ENCODE peak calls at places on chromosomes 6 and 20, in seven cellular contexts. S, I, L, Q, F, R and G are unnamed samples.

GRCh38 chr6:90286884-90287488 is 9.7 kb downstream of the BACH2 start:
- DNase-seq in S (peak; percentile 60), I (peak; percentile 62), L (peak; percentile 94), Q (peak; percentile 58), F (no peak), R (no peak), G (no peak)

GRCh38 chr6:21265264-21266044 is 328.1 kb upstream of the SOX4 start:
- DNase-seq in S (peak; percentile 15), I (no peak), L (no peak), Q (peak; percentile 37), F (no peak), R (no peak), G (no peak)

GRCh38 chr6:12289655-12290489 is at the start of gene EDN1:
- DNase-seq in S (peak; percentile 81), I (peak; percentile 82), L (peak; percentile 93), Q (peak; percentile 93), F (peak; percentile 74), R (peak; percentile 92), G (peak; percentile 93)

GRCh38 chr6:30060634-30060981 is 457 bp upstream of the POLR1H start:
- DNase-seq in S (peak; percentile 21), I (peak; percentile 44), L (peak; percentile 43), Q (peak; percentile 40), F (peak; percentile 26), R (peak; percentile 85), G (no peak)

GRCh38 chr6:6595946-6596345 is 7.4 kb downstream of the LY86 start:
- DNase-seq in S (no peak), I (no peak), L (no peak), Q (no peak), F (no peak), R (no peak), G (no peak)

GRCh38 chr6:125314019-125314581 is 12.3 kb upstream of the HDDC2 start:
- DNase-seq in S (peak; percentile 46), I (peak; percentile 58), L (peak; percentile 73), Q (peak; percentile 68), F (peak; percentile 69), R (no peak), G (no peak)

GRCh38 chr6:32692019-32692418 is 25.6 kb upstream of the HLA-DQB1 start:
- DNase-seq in S (peak; percentile 21), I (no peak), L (peak; percentile 70), Q (peak; percentile 38), F (no peak), R (no peak), G (no peak)

GRCh38 chr20:2515203-2515602 is 6.5 kb upstream of the ZNF343 start:
- DNase-seq in S (no peak), I (no peak), L (no peak), Q (no peak), F (no peak), R (no peak), G (no peak)

GRCh38 chr6:100463685-100464161 is 998 bp downstream of the SIM1 start:
- DNase-seq in S (no peak), I (peak; percentile 55), L (no peak), Q (peak; percentile 30), F (no peak), R (no peak), G (no peak)

GRCh38 chr6:147506704-147507114 is 1.8 kb upstream of the SAMD5 start:
- DNase-seq in S (no peak), I (peak; percentile 50), L (peak; percentile 54), Q (peak; percentile 67), F (peak; percentile 75), R (peak; percentile 77), G (peak; percentile 91)